ENCODE peak calls at places on chromosomes 12 and 14, in five cellular contexts. Q is fibroblast of lung; J is HEK293T; O is stimulated activated CD4-positive, alpha-beta T cell treated with anti-CD3 and anti-CD28 coated beads, Interleukin-1b, Interleukin-23, amount 100 ng/mL, for 1 hour; N is MV-4-11. K is an unnamed sample.

GRCh38 chr12:96516472-96517417 is 27.4 kb downstream of the CFAP54 start:
- DNase-seq in N (peak), Q (peak), O (peak), J (peak), K (peak)

GRCh38 chr12:72790273-72790672 is 518.1 kb downstream of the TRHDE start:
- DNase-seq in N (no peak), Q (no peak), J (no peak), O (no peak), K (no peak)

GRCh38 chr14:80213602-80214001 is 2.3 kb upstream of the DIO2 start:
- DNase-seq in N (peak), Q (peak), O (no peak), J (peak), K (peak)

GRCh38 chr12:114655934-114656697 is 27.9 kb downstream of the TBX3 start:
- DNase-seq in O (no peak), J (peak), N (no peak), Q (peak), K (no peak)

GRCh38 chr12:120971299-120972180 is 6.8 kb upstream of the HNF1A start:
- DNase-seq in Q (peak), J (peak), N (peak), O (no peak), K (peak)

GRCh38 chr14:101001311-101002069 is 98.0 kb upstream of the RTL1 start:
- DNase-seq in J (no peak), O (no peak), N (no peak), Q (peak), K (no peak)

GRCh38 chr14:102196008-102196407 is 56.3 kb downstream of the WDR20 start:
- DNase-seq in J (no peak), Q (no peak), O (no peak), N (no peak), K (no peak)

GRCh38 chr12:10968765-10969456 is 17.8 kb downstream of the TAS2R50 start:
- DNase-seq in O (no peak), N (no peak), J (no peak), Q (peak), K (no peak)

GRCh38 chr12:80186727-80187217 is 87.4 kb downstream of the OTOGL start:
- DNase-seq in O (no peak), J (peak), N (peak), Q (peak), K (peak)

GRCh38 chr14:24269368-24269767 is 2.0 kb downstream of the RABGGTA start:
- DNase-seq in O (no peak), N (no peak), J (no peak), Q (no peak), K (no peak)

GRCh38 chr14:76011959-76012802 is 26.6 kb downstream of the IFT43 start:
- DNase-seq in N (no peak), J (no peak), O (no peak), Q (peak), K (no peak)

GRCh38 chr14:100328495-100329163 is 5.5 kb downstream of the SLC25A47 start:
- DNase-seq in N (no peak), J (no peak), O (no peak), Q (no peak), K (no peak)